ENCODE peak calls at places on chromosomes 16 and 17, in five cellular contexts. L, Y, N, T and F are unnamed samples.

GRCh38 chr17:44438634-44439033 is 49.2 kb upstream of the ITGA2B start:
- DNase-seq in L (no peak), Y (peak; percentile 11), N (no peak), T (no peak), F (peak; percentile 75)

GRCh38 chr17:77372444-77373297 is 231.9 kb downstream of the SEC14L1 start:
- DNase-seq in L (no peak), Y (peak; percentile 93), N (peak; percentile 50), T (peak; percentile 45), F (peak; percentile 83)

GRCh38 chr16:54545890-54546476 is 259.4 kb upstream of the IRX3 start:
- DNase-seq in L (no peak), Y (no peak), N (no peak), T (no peak), F (no peak)

GRCh38 chr17:61477204-61477834 is 25.1 kb downstream of the TBX4 start:
- DNase-seq in L (no peak), Y (no peak), N (no peak), T (no peak), F (no peak)

GRCh38 chr16:31471875-31472558 is at the start of gene TGFB1I1:
- DNase-seq in L (no peak), Y (no peak), N (no peak), T (no peak), F (no peak)

GRCh38 chr16:89721644-89722391 is 481 bp downstream of the ZNF276 start:
- DNase-seq in L (no peak), Y (peak; percentile 61), N (no peak), T (peak; percentile 44), F (peak; percentile 94)

GRCh38 chr16:70520612-70521297 is 2.6 kb downstream of the COG4 start:
- DNase-seq in L (no peak), Y (no peak), N (no peak), T (no peak), F (peak; percentile 51)

GRCh38 chr16:25006504-25007055 is 8.6 kb downstream of the ARHGAP17 start:
- DNase-seq in L (peak; percentile 37), Y (no peak), N (no peak), T (no peak), F (no peak)

GRCh38 chr16:53080345-53081031 is 25.7 kb downstream of the CHD9 start:
- DNase-seq in L (no peak), Y (no peak), N (peak; percentile 48), T (no peak), F (no peak)

GRCh38 chr17:34135841-34136240 is 119.2 kb upstream of the CCL2 start:
- DNase-seq in L (no peak), Y (no peak), N (no peak), T (no peak), F (no peak)

GRCh38 chr16:81645303-81645702 is 133.8 kb upstream of the PLCG2 start:
- DNase-seq in L (peak; percentile 46), Y (no peak), N (peak; percentile 81), T (peak; percentile 98), F (no peak)

GRCh38 chr17:34614698-34615097 is 35.3 kb downstream of the TMEM132E start:
- DNase-seq in L (no peak), Y (no peak), N (peak; percentile 22), T (no peak), F (no peak)

GRCh38 chr17:29138184-29138955 is 41.8 kb downstream of the MYO18A start:
- DNase-seq in L (no peak), Y (no peak), N (no peak), T (no peak), F (no peak)

GRCh38 chr17:17723354-17724261 is 42.4 kb downstream of the RAI1 start:
- DNase-seq in L (no peak), Y (peak; percentile 33), N (no peak), T (no peak), F (no peak)

GRCh38 chr17:78933025-78933958 is 8.1 kb upstream of the TIMP2 start:
- DNase-seq in L (no peak), Y (no peak), N (no peak), T (no peak), F (peak; percentile 25)

GRCh38 chr16:55367301-55367745 is 43.3 kb downstream of the IRX6 start:
- DNase-seq in L (no peak), Y (no peak), N (no peak), T (no peak), F (no peak)

GRCh38 chr17:46763416-46763815 is 55.1 kb downstream of the WNT3 start:
- DNase-seq in L (no peak), Y (no peak), N (no peak), T (no peak), F (no peak)

GRCh38 chr17:81553018-81553615 is 964 bp upstream of the FAAP100 start:
- DNase-seq in L (peak; percentile 51), Y (peak; percentile 59), N (peak; percentile 49), T (peak; percentile 64), F (peak; percentile 75)

GRCh38 chr16:68040506-68041288 is 17.6 kb downstream of the DUS2 start:
- DNase-seq in L (peak; percentile 59), Y (peak; percentile 86), N (peak; percentile 11), T (peak; percentile 70), F (peak; percentile 88)

GRCh38 chr17:13698832-13699231 is 97.1 kb upstream of the HS3ST3A1 start:
- DNase-seq in L (no peak), Y (no peak), N (no peak), T (no peak), F (no peak)

GRCh38 chr17:44655983-44656700 is at the start of gene MEIOC:
- DNase-seq in L (no peak), Y (peak; percentile 24), N (no peak), T (no peak), F (no peak)

GRCh38 chr16:84176192-84177053 is 10.4 kb downstream of the TAF1C start:
- DNase-seq in L (no peak), Y (no peak), N (no peak), T (no peak), F (no peak)

GRCh38 chr16:5220705-5221104 is 123.1 kb upstream of the EEF2KMT start:
- DNase-seq in L (no peak), Y (no peak), N (no peak), T (no peak), F (no peak)

GRCh38 chr17:28396635-28397239 is 9.3 kb downstream of the SLC46A1 start:
- DNase-seq in L (no peak), Y (no peak), N (no peak), T (no peak), F (no peak)

GRCh38 chr16:13300066-13300465 is 398.7 kb downstream of the SHISA9 start:
- DNase-seq in L (no peak), Y (no peak), N (no peak), T (no peak), F (no peak)

GRCh38 chr17:57391076-57391825 is 134.9 kb downstream of the MSI2 start:
- DNase-seq in L (no peak), Y (no peak), N (peak; percentile 99), T (no peak), F (no peak)

GRCh38 chr17:74840989-74841666 is 18.6 kb downstream of the GRIN2C start:
- DNase-seq in L (peak; percentile 79), Y (no peak), N (peak; percentile 44), T (no peak), F (no peak)